ENCODE peak calls at places on chromosomes 2 and 18, in six cellular contexts. F, N, E, S, I and Y are unnamed samples.

GRCh38 chr2:175166216-175166824 is 1.7 kb downstream of the ATF2 start:
- DNase-seq in F (no peak), N (no peak), E (no peak), S (no peak), I (no peak), Y (no peak)

GRCh38 chr2:202681688-202682205 is 47.0 kb downstream of the FAM117B start:
- DNase-seq in F (no peak), N (no peak), E (no peak), S (no peak), I (no peak), Y (no peak)

GRCh38 chr18:48031011-48031480 is 100.6 kb upstream of the SMAD2 start:
- DNase-seq in F (peak), N (peak), E (no peak), S (peak), I (no peak), Y (peak)

GRCh38 chr2:197209742-197210408 is 100.7 kb downstream of the ANKRD44 start:
- DNase-seq in F (peak), N (no peak), E (no peak), S (no peak), I (no peak), Y (no peak)

GRCh38 chr2:42618116-42618515 is 49.7 kb downstream of the MTA3 start:
- DNase-seq in F (no peak), N (no peak), E (no peak), S (no peak), I (no peak), Y (no peak)

GRCh38 chr2:19362094-19362649 is 3.7 kb upstream of the OSR1 start:
- DNase-seq in F (no peak), N (no peak), E (no peak), S (no peak), I (no peak), Y (no peak)

GRCh38 chr2:195500878-195501277 is 156.1 kb upstream of the SLC39A10 start:
- DNase-seq in F (no peak), N (no peak), E (no peak), S (no peak), I (no peak), Y (no peak)

GRCh38 chr2:112220831-112221230 is 34.0 kb downstream of the ZC3H8 start:
- DNase-seq in F (no peak), N (no peak), E (no peak), S (no peak), I (no peak), Y (no peak)

GRCh38 chr18:63363951-63364350 is 3.1 kb downstream of the KDSR start:
- DNase-seq in F (no peak), N (no peak), E (no peak), S (no peak), I (no peak), Y (no peak)

GRCh38 chr18:3596324-3597158 is 146.6 kb downstream of the TGIF1 start:
- DNase-seq in F (peak), N (peak), E (peak), S (peak), I (no peak), Y (peak)

GRCh38 chr18:986071-986470 is 81.4 kb downstream of the ADCYAP1 start:
- DNase-seq in F (no peak), N (no peak), E (no peak), S (no peak), I (no peak), Y (no peak)

GRCh38 chr18:42614619-42615293 is 500.7 kb downstream of the RIT2 start:
- DNase-seq in F (no peak), N (peak), E (no peak), S (peak), I (no peak), Y (no peak)

GRCh38 chr2:120779781-120780283 is 44.2 kb downstream of the GLI2 start:
- DNase-seq in F (peak), N (no peak), E (no peak), S (peak), I (no peak), Y (no peak)

GRCh38 chr2:170524828-170525565 is 190.1 kb upstream of the SP5 start:
- DNase-seq in F (no peak), N (no peak), E (no peak), S (peak), I (no peak), Y (no peak)

GRCh38 chr2:6418316-6418715 is 447.4 kb downstream of the CMPK2 start:
- DNase-seq in F (no peak), N (no peak), E (no peak), S (no peak), I (no peak), Y (no peak)

GRCh38 chr18:8242306-8242705 is 366.9 kb upstream of the RAB12 start:
- DNase-seq in F (no peak), N (no peak), E (no peak), S (no peak), I (no peak), Y (no peak)

GRCh38 chr2:111716901-111717635 is 166.9 kb downstream of the ANAPC1 start:
- DNase-seq in F (no peak), N (no peak), E (no peak), S (no peak), I (no peak), Y (no peak)

GRCh38 chr18:36534154-36534688 is 236.7 kb downstream of the FHOD3 start:
- DNase-seq in F (no peak), N (no peak), E (no peak), S (no peak), I (no peak), Y (no peak)

GRCh38 chr18:4599312-4599711 is 144.2 kb upstream of the DLGAP1 start:
- DNase-seq in F (no peak), N (no peak), E (no peak), S (no peak), I (no peak), Y (no peak)

GRCh38 chr18:69518989-69519388 is 118.3 kb downstream of the DOK6 start:
- DNase-seq in F (no peak), N (no peak), E (no peak), S (no peak), I (no peak), Y (no peak)

GRCh38 chr18:24220318-24220688 is 81.4 kb downstream of the CABYR start:
- DNase-seq in F (no peak), N (no peak), E (no peak), S (no peak), I (no peak), Y (no peak)

GRCh38 chr2:12424820-12425219 is 291.9 kb upstream of the TRIB2 start:
- DNase-seq in F (no peak), N (no peak), E (no peak), S (no peak), I (no peak), Y (peak)

GRCh38 chr18:22024924-22025323 is 144.5 kb upstream of the GATA6 start:
- DNase-seq in F (no peak), N (no peak), E (no peak), S (no peak), I (no peak), Y (no peak)

GRCh38 chr2:241914542-241914941 is 45.0 kb downstream of the RTP5 start:
- DNase-seq in F (no peak), N (no peak), E (no peak), S (no peak), I (no peak), Y (no peak)

GRCh38 chr2:191041418-191042161 is 27.6 kb upstream of the STAT1 start:
- DNase-seq in F (peak), N (no peak), E (no peak), S (peak), I (no peak), Y (no peak)

GRCh38 chr2:151423760-151424159 is 14.1 kb downstream of the RIF1 start:
- DNase-seq in F (no peak), N (no peak), E (no peak), S (no peak), I (no peak), Y (no peak)

GRCh38 chr18:9648431-9649163 is 34.2 kb upstream of the PPP4R1 start:
- DNase-seq in F (no peak), N (no peak), E (no peak), S (no peak), I (no peak), Y (no peak)

GRCh38 chr18:1422634-1423033 is 518.0 kb downstream of the ADCYAP1 start:
- DNase-seq in F (no peak), N (no peak), E (no peak), S (no peak), I (no peak), Y (no peak)

GRCh38 chr2:132969371-132969985 is 299.5 kb upstream of the LYPD1 start:
- DNase-seq in F (no peak), N (no peak), E (no peak), S (no peak), I (no peak), Y (no peak)

GRCh38 chr2:138238908-138239307 is 262.7 kb upstream of the SPOPL start:
- DNase-seq in F (no peak), N (no peak), E (no peak), S (no peak), I (no peak), Y (no peak)

GRCh38 chr18:2715990-2716389 is 60.5 kb downstream of the SMCHD1 start:
- DNase-seq in F (no peak), N (no peak), E (no peak), S (peak), I (no peak), Y (no peak)

GRCh38 chr2:161138429-161138828 is 21.8 kb upstream of the TANK start:
- DNase-seq in F (no peak), N (no peak), E (no peak), S (no peak), I (no peak), Y (no peak)

GRCh38 chr2:241666627-241667400 is 19.8 kb downstream of the DTYMK start:
- DNase-seq in F (no peak), N (no peak), E (no peak), S (peak), I (no peak), Y (no peak)

GRCh38 chr18:48975817-48976649 is 25.3 kb upstream of the SMAD7 start:
- DNase-seq in F (peak), N (peak), E (peak), S (no peak), I (peak), Y (peak)

GRCh38 chr2:46657042-46657504 is 177.7 kb downstream of the TMEM247 start:
- DNase-seq in F (peak), N (no peak), E (peak), S (no peak), I (peak), Y (peak)

GRCh38 chr2:26724004-26724750 is 31.7 kb downstream of the KCNK3 start:
- DNase-seq in F (peak), N (peak), E (peak), S (peak), I (no peak), Y (peak)

GRCh38 chr2:26725516-26725810 is 32.9 kb downstream of the KCNK3 start:
- DNase-seq in F (no peak), N (no peak), E (peak), S (no peak), I (no peak), Y (peak)

GRCh38 chr2:26723475-26723874 is 31.0 kb downstream of the KCNK3 start:
- DNase-seq in F (no peak), N (no peak), E (no peak), S (no peak), I (no peak), Y (no peak)

GRCh38 chr2:26726229-26726628 is 33.7 kb downstream of the KCNK3 start:
- DNase-seq in F (no peak), N (no peak), E (no peak), S (no peak), I (no peak), Y (no peak)

GRCh38 chr2:26724784-26725515 is 32.4 kb downstream of the KCNK3 start:
- DNase-seq in F (no peak), N (no peak), E (no peak), S (no peak), I (no peak), Y (no peak)
- TF ChIP-seq CTCF in F (no peak), N (no peak), E (no peak), S (peak), I (no peak), Y (no peak)

GRCh38 chr2:216118474-216118873 is 9.3 kb downstream of the XRCC5 start:
- DNase-seq in F (no peak), N (no peak), E (no peak), S (no peak), I (no peak), Y (no peak)
- H3K27ac ChIP-seq in F (no peak), N (no peak), E (no peak), S (no peak), I (no peak), Y (no peak)

DNA sequence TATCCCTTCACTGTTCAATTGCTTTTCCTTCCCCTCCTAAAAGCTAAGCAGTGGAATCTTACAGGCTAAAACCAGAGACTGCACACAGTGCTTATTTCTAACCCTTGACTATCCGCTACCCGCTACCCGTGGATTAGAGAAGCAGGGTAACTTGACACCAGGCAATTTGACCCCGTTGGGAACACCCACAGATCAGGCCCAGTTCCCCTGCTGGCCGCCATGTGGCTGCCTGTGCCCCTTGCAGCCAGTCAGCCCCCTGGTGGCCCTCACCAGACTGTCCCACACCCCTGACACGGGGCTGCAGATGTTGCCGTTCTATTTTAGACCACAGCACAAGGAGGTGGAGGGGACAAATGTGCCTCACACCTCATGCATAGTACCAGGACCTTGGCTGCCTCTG is 74.8 kb downstream of the TXNL1 start:
- DNase-seq in F (peak), N (no peak), E (no peak), S (no peak), I (no peak), Y (no peak)
- TF ChIP-seq CTCF in F (peak), N (no peak), E (no peak), S (peak), I (no peak), Y (no peak)

GRCh38 chr2:219001100-219001576 is 7.9 kb upstream of the CRYBA2 start:
- DNase-seq in F (no peak), N (no peak), E (no peak), S (no peak), I (no peak), Y (no peak)
- H3K27ac ChIP-seq in F (no peak), N (no peak), E (no peak), S (no peak), I (no peak), Y (peak)

DNA sequence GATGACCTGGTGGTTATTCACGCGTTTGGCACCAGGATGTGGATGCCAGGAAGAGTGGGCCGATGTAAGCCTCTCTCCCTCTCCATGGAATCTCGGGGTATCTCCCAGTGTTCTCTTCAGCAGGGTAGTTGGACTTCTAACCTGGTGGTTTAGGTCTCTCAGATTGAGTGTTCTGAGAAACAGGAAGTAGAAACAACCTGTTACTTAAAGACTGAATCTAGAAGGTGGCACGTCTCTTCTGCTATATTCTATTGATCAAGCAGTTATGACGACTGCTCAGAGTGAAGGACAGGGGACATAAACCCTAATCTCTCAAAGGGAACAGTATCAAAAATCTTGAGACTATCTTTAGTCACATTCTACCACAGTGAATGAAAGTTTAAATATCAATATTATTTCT is 918.7 kb upstream of the PIK3C3 start:
- DNase-seq in F (no peak), N (no peak), E (no peak), S (no peak), I (no peak), Y (no peak)
- TF ChIP-seq CTCF in F (no peak), N (no peak), E (no peak), S (no peak), I (no peak), Y (no peak)

GRCh38 chr2:235584269-235585007 is 90.6 kb downstream of the AGAP1 start:
- DNase-seq in F (no peak), N (no peak), E (no peak), S (no peak), I (no peak), Y (no peak)
- H3K27ac ChIP-seq in F (no peak), N (no peak), E (no peak), S (no peak), I (no peak), Y (no peak)

GRCh38 chr2:223247136-223247535 is 195.1 kb downstream of the KCNE4 start:
- DNase-seq in F (peak), N (no peak), E (no peak), S (peak), I (peak), Y (no peak)
- TF ChIP-seq CTCF in F (peak), N (no peak), E (no peak), S (peak), I (no peak), Y (peak)

DNA sequence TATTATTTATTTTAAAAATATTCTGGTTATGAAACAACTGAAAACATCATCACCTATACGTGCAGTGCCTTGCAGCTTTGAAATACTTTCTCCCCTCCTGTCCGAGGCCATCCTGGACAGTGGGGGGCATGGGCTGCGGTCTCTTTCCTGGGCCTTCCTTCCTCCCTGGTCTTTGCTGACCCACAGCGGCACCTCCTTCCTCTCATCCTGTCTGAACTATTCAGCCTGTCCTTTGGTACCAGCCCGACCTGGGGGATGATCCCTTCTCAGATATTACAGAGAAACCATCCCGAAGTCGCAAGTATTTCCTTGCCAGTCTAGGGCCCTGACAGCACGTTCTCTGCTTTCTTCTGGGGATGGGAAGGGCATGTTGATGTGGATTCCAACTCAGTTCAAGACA is 736.6 kb upstream of the HS6ST1 start:
- DNase-seq in F (no peak), N (no peak), E (no peak), S (no peak), I (no peak), Y (no peak)
- H3K27ac ChIP-seq in F (no peak), N (no peak), E (no peak), S (no peak), I (no peak), Y (no peak)

GRCh38 chr18:46320297-46320696 is 216.1 kb downstream of the HAUS1 start:
- DNase-seq in F (peak), N (no peak), E (no peak), S (no peak), I (no peak), Y (no peak)
- TF ChIP-seq CTCF in F (peak), N (no peak), E (peak), S (peak), I (no peak), Y (no peak)